ENCODE peak calls at places on chromosomes 6 and 20, in nine cellular contexts. One of them, this sample, is unnamed.

GRCh38 chr6:168934856-168935627 is 318.6 kb downstream of the THBS2 start:
- DNase-seq in fibroblast of lung: no peak
- DNase-seq in HS-27A: no peak
- DNase-seq in left lung: no peak
- DNase-seq in GM19239: no peak
- DNase-seq in RCC 7860: no peak
- DNase-seq in C1 segment of cervical spinal cord: no peak
- DNase-seq in GM06990: no peak
- DNase-seq in CD8-positive, alpha-beta T cell: no peak
- DNase-seq in this sample: no peak

GRCh38 chr6:137867685-137868509 is 838 bp downstream of the TNFAIP3 start:
- DNase-seq in fibroblast of lung: no peak
- DNase-seq in HS-27A: no peak
- DNase-seq in left lung: no peak
- DNase-seq in GM19239: no peak
- DNase-seq in RCC 7860: no peak
- DNase-seq in C1 segment of cervical spinal cord: no peak
- DNase-seq in GM06990: peak
- DNase-seq in CD8-positive, alpha-beta T cell: peak
- DNase-seq in this sample: no peak

GRCh38 chr20:542777-543368 is 717 bp downstream of the CSNK2A1 start:
- DNase-seq in fibroblast of lung: no peak
- DNase-seq in HS-27A: no peak
- DNase-seq in left lung: peak
- DNase-seq in GM19239: peak
- DNase-seq in RCC 7860: no peak
- DNase-seq in C1 segment of cervical spinal cord: no peak
- DNase-seq in GM06990: no peak
- DNase-seq in CD8-positive, alpha-beta T cell: peak
- DNase-seq in this sample: no peak

GRCh38 chr6:6131492-6132109 is 124.9 kb upstream of the NRN1 start:
- DNase-seq in fibroblast of lung: no peak
- DNase-seq in HS-27A: no peak
- DNase-seq in left lung: no peak
- DNase-seq in GM19239: peak
- DNase-seq in RCC 7860: no peak
- DNase-seq in C1 segment of cervical spinal cord: no peak
- DNase-seq in GM06990: peak
- DNase-seq in CD8-positive, alpha-beta T cell: no peak
- DNase-seq in this sample: no peak

GRCh38 chr20:35918021-35918420 is 36.3 kb downstream of the SCAND1 start:
- DNase-seq in fibroblast of lung: no peak
- DNase-seq in HS-27A: no peak
- DNase-seq in left lung: no peak
- DNase-seq in GM19239: no peak
- DNase-seq in RCC 7860: no peak
- DNase-seq in C1 segment of cervical spinal cord: no peak
- DNase-seq in GM06990: no peak
- DNase-seq in CD8-positive, alpha-beta T cell: no peak
- DNase-seq in this sample: no peak

GRCh38 chr6:46538800-46539199 is 47.6 kb upstream of the RCAN2 start:
- DNase-seq in fibroblast of lung: no peak
- DNase-seq in HS-27A: no peak
- DNase-seq in left lung: no peak
- DNase-seq in GM19239: no peak
- DNase-seq in RCC 7860: no peak
- DNase-seq in C1 segment of cervical spinal cord: no peak
- DNase-seq in GM06990: no peak
- DNase-seq in CD8-positive, alpha-beta T cell: no peak
- DNase-seq in this sample: no peak

GRCh38 chr6:100461273-100461919 is 3.3 kb downstream of the SIM1 start:
- DNase-seq in fibroblast of lung: peak
- DNase-seq in HS-27A: no peak
- DNase-seq in left lung: no peak
- DNase-seq in GM19239: no peak
- DNase-seq in RCC 7860: peak
- DNase-seq in C1 segment of cervical spinal cord: no peak
- DNase-seq in GM06990: no peak
- DNase-seq in CD8-positive, alpha-beta T cell: no peak
- DNase-seq in this sample: no peak

GRCh38 chr6:43668151-43669028 is 19.2 kb downstream of the MRPS18A start:
- DNase-seq in fibroblast of lung: peak
- DNase-seq in HS-27A: no peak
- DNase-seq in left lung: peak
- DNase-seq in GM19239: peak
- DNase-seq in RCC 7860: peak
- DNase-seq in C1 segment of cervical spinal cord: peak
- DNase-seq in GM06990: peak
- DNase-seq in CD8-positive, alpha-beta T cell: peak
- DNase-seq in this sample: no peak

GRCh38 chr20:17936306-17936790 is 32.2 kb downstream of the SNX5 start:
- DNase-seq in fibroblast of lung: peak
- DNase-seq in HS-27A: no peak
- DNase-seq in left lung: no peak
- DNase-seq in GM19239: no peak
- DNase-seq in RCC 7860: no peak
- DNase-seq in C1 segment of cervical spinal cord: no peak
- DNase-seq in GM06990: no peak
- DNase-seq in CD8-positive, alpha-beta T cell: no peak
- DNase-seq in this sample: no peak

GRCh38 chr6:36702656-36703055 is 5.0 kb downstream of the RAB44 start:
- DNase-seq in fibroblast of lung: no peak
- DNase-seq in HS-27A: no peak
- DNase-seq in left lung: no peak
- DNase-seq in GM19239: no peak
- DNase-seq in RCC 7860: no peak
- DNase-seq in C1 segment of cervical spinal cord: no peak
- DNase-seq in GM06990: no peak
- DNase-seq in CD8-positive, alpha-beta T cell: no peak
- DNase-seq in this sample: no peak